ENCODE peak calls at places on chromosomes 3 and 15, in eight cellular contexts. J, P, D, A, V, U, X and M are unnamed samples.

GRCh38 chr15:56886450-56886856 is 32.0 kb upstream of the TCF12 start:
- DNase-seq in J (no peak), P (no peak), D (peak; percentile 39), A (no peak), V (no peak), U (no peak), X (no peak), M (peak; percentile 24)

GRCh38 chr3:169303660-169304059 is 359.9 kb downstream of the MECOM start:
- DNase-seq in J (no peak), P (no peak), D (no peak), A (no peak), V (no peak), U (no peak), X (no peak), M (no peak)

GRCh38 chr3:184259878-184260570 is 1.3 kb downstream of the CAMK2N2 start:
- DNase-seq in J (peak; percentile 48), P (no peak), D (peak; percentile 64), A (peak; percentile 19), V (peak; percentile 53), U (peak; percentile 62), X (peak; percentile 58), M (peak; percentile 59)

GRCh38 chr3:127177226-127177625 is 15.7 kb upstream of the PRR23E start:
- DNase-seq in J (no peak), P (peak; percentile 12), D (peak; percentile 3), A (no peak), V (no peak), U (no peak), X (no peak), M (peak; percentile 4)

GRCh38 chr3:10764314-10765051 is 51.5 kb upstream of the SLC6A11 start:
- DNase-seq in J (no peak), P (no peak), D (no peak), A (no peak), V (no peak), U (no peak), X (no peak), M (no peak)

GRCh38 chr3:117059990-117060338 is 350.4 kb downstream of the TUSC7 start:
- DNase-seq in J (no peak), P (no peak), D (no peak), A (no peak), V (no peak), U (no peak), X (no peak), M (no peak)

GRCh38 chr3:110933786-110934415 is 137.7 kb upstream of the NECTIN3 start:
- DNase-seq in J (no peak), P (no peak), D (no peak), A (no peak), V (no peak), U (no peak), X (no peak), M (no peak)

GRCh38 chr3:151772825-151773480 is 39.2 kb downstream of the AADACL2 start:
- DNase-seq in J (no peak), P (no peak), D (no peak), A (no peak), V (no peak), U (no peak), X (no peak), M (no peak)

GRCh38 chr3:194031867-194032635 is 103.9 kb upstream of the HES1 start:
- DNase-seq in J (no peak), P (no peak), D (no peak), A (peak; percentile 58), V (no peak), U (no peak), X (no peak), M (no peak)

GRCh38 chr3:18648868-18649450 is 223.8 kb upstream of the SATB1 start:
- DNase-seq in J (no peak), P (no peak), D (no peak), A (no peak), V (no peak), U (no peak), X (no peak), M (no peak)

GRCh38 chr3:119279101-119279554 is 15.1 kb upstream of the ARHGAP31 start:
- DNase-seq in J (peak; percentile 59), P (no peak), D (no peak), A (peak; percentile 28), V (no peak), U (no peak), X (no peak), M (no peak)

GRCh38 chr15:38425269-38425668 is 28.7 kb upstream of the FAM98B start:
- DNase-seq in J (no peak), P (no peak), D (no peak), A (no peak), V (no peak), U (no peak), X (no peak), M (no peak)

GRCh38 chr3:29168686-29169085 is 112.2 kb upstream of the RBMS3 start:
- DNase-seq in J (no peak), P (no peak), D (no peak), A (no peak), V (no peak), U (no peak), X (no peak), M (no peak)

GRCh38 chr3:72938471-72939265 is 50.8 kb downstream of the GXYLT2 start:
- DNase-seq in J (peak; percentile 60), P (peak; percentile 73), D (peak; percentile 80), A (peak; percentile 28), V (peak; percentile 55), U (peak; percentile 70), X (peak; percentile 29), M (peak; percentile 67)

GRCh38 chr3:192128922-192129321 is 598.4 kb downstream of the FGF12 start:
- DNase-seq in J (no peak), P (no peak), D (no peak), A (no peak), V (no peak), U (no peak), X (no peak), M (no peak)

DNA sequence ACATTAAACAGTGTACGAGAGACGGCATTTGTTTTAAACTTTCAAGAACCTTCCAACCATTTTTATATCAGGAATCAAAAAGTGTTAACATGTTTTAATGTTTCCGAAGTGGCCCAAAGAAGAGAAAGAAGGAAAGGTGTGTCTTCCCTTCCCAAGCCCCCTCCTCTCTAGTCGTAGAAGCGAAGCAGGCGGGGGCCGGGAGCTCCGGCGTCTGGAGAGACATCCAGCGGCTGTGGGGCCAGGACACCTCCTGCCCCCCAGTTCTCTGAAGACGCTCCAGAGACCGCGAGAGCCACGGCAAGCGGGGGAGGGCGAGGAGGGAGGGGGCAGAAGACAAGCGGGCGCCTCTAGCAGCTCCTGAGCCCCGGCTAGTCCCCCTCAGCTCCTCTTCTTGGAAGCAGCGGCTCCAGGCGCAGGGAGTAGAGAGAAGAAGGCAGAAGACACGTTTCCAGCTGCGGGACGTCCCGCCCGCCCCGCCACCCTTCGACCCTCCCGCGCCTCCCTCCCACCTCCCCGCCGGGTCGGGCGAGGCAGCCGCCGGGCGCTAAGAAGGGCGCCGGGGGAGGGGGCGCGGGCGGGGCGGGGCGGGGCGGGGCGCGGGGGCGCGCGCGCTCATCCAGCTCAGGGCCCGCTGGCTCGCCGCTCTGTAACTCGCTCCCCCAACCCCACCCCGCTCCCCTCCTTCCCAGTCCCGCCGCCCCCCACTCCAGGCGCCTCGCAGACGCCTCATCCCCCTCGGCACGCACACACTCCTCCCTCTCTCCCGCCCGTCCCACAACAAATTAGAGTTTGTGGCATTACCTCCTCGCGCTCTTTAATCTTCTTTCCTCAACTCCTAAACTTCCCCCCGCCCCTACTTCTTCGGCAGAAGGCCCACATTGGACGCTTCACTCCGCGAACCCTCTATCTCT is at the start of gene ZBTB20:
- DNase-seq in J (peak; percentile 60), P (peak; percentile 51), D (peak; percentile 78), A (peak; percentile 72), V (peak; percentile 33), U (peak; percentile 27), X (peak; percentile 66), M (peak; percentile 80)
- TF ChIP-seq POLR2A in J (no peak), P (no peak), D (peak; percentile 73), A (peak; percentile 47), V (peak; percentile 58), U (peak; percentile 45), X (peak; percentile 63), M (peak; percentile 37)

GRCh38 chr15:101068523-101068960 is 149.4 kb downstream of the LRRK1 start:
- DNase-seq in J (no peak), P (no peak), D (no peak), A (no peak), V (no peak), U (no peak), X (no peak), M (no peak)

GRCh38 chr15:101067660-101068522 is 148.7 kb downstream of the LRRK1 start:
- DNase-seq in J (no peak), P (no peak), D (no peak), A (no peak), V (no peak), U (no peak), X (no peak), M (no peak)

GRCh38 chr15:101070502-101071273 is 151.5 kb downstream of the LRRK1 start:
- DNase-seq in J (no peak), P (no peak), D (no peak), A (no peak), V (peak; percentile 55), U (no peak), X (no peak), M (peak; percentile 80)

GRCh38 chr15:101070024-101070423 is 150.9 kb downstream of the LRRK1 start:
- DNase-seq in J (no peak), P (no peak), D (no peak), A (no peak), V (no peak), U (no peak), X (no peak), M (no peak)

GRCh38 chr15:101068961-101069734 is 150.0 kb downstream of the LRRK1 start:
- DNase-seq in J (no peak), P (no peak), D (no peak), A (no peak), V (no peak), U (no peak), X (no peak), M (no peak)
- TF ChIP-seq POLR2A in J (no peak), P (no peak), D (no peak), A (no peak), V (no peak), U (no peak), X (no peak), M (no peak)

GRCh38 chr3:129054605-129055104 is 5.9 kb upstream of the GP9 start:
- DNase-seq in J (no peak), P (no peak), D (peak; percentile 84), A (no peak), V (no peak), U (no peak), X (no peak), M (no peak)
- TF ChIP-seq POLR2A in J (no peak), P (no peak), D (no peak), A (no peak), V (no peak), U (no peak), X (no peak), M (no peak)

DNA sequence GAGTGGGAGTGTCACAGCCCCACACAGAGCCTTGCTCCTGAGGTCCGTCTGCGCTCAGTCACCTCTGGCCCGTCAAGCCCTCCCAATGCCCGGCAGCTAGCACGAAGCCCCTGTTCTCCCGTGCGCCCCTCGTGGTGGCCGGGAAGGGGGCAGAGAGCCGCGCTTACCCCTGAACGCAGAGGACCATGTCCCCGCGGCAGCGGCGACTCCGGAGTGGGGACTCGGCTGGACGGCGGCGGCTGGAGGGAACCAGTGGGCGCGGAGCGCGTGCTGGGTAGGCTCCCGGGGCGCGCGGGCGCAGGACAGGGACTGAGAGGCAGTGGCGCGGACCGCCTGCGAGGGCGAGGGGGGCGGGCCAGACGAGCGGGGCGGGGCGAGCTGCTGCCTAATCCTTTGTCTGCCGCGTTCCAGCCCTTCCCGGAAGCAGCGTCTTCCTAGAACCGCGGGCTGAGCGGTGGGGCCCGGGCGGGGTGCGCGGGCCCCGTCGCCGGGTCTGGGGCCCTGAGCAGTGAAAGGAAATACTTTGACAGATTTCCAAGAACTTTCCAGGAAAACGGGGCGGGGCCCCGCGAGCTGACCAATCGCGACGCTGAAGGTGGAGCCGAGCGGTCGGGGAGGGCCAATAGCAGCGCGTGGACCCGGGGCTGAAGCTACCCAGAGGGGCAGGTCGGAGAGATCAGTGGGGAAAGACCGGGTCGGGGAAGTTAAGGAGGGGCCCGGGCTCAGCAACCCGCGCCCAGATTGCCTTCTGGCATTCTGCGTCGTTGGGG is at the start of gene CISH:
- DNase-seq in J (peak; percentile 96), P (peak; percentile 93), D (peak; percentile 97), A (peak; percentile 96), V (peak; percentile 81), U (peak; percentile 83), X (peak; percentile 89), M (peak; percentile 95)
- TF ChIP-seq POLR2A in J (peak; percentile 21), P (no peak), D (peak; percentile 81), A (peak; percentile 94), V (peak; percentile 80), U (peak; percentile 43), X (peak; percentile 46), M (peak; percentile 75)